ENCODE peak calls at places on chromosomes 1 and 21, in five cellular contexts. One of them, this sample, is unnamed.

GRCh38 chr1:85361106-85361505 is 84.7 kb upstream of the BCL10 start:
- DNase-seq in K562: no peak
- DNase-seq in H1: no peak
- DNase-seq in HepG2: peak
- DNase-seq in GM12878: no peak
- DNase-seq in this sample: no peak

GRCh38 chr1:226990133-226990716 is 50.1 kb downstream of the COQ8A start:
- DNase-seq in HepG2: peak
- DNase-seq in H1: no peak
- DNase-seq in K562: no peak
- DNase-seq in GM12878: no peak
- DNase-seq in this sample: no peak

GRCh38 chr1:23567996-23568607 is 8.8 kb upstream of the ID3 start:
- DNase-seq in K562: peak
- DNase-seq in H1: no peak
- DNase-seq in GM12878: no peak
- DNase-seq in HepG2: no peak
- DNase-seq in this sample: peak

GRCh38 chr1:160658162-160658955 is 11.5 kb upstream of the SLAMF1 start:
- DNase-seq in HepG2: no peak
- DNase-seq in H1: no peak
- DNase-seq in GM12878: no peak
- DNase-seq in K562: peak
- DNase-seq in this sample: no peak

GRCh38 chr1:6111571-6111970 is 65.9 kb downstream of the KCNAB2 start:
- DNase-seq in K562: no peak
- DNase-seq in GM12878: no peak
- DNase-seq in HepG2: no peak
- DNase-seq in H1: no peak
- DNase-seq in this sample: peak

GRCh38 chr1:225250432-225250831 is 177.4 kb downstream of the LBR start:
- DNase-seq in HepG2: no peak
- DNase-seq in H1: no peak
- DNase-seq in K562: no peak
- DNase-seq in GM12878: peak
- DNase-seq in this sample: no peak

GRCh38 chr21:26686278-26686677 is 113.2 kb upstream of the CYYR1 start:
- DNase-seq in HepG2: no peak
- DNase-seq in GM12878: no peak
- DNase-seq in K562: no peak
- DNase-seq in H1: no peak
- DNase-seq in this sample: peak

GRCh38 chr1:59757185-59757747 is 57.5 kb upstream of the HOOK1 start:
- DNase-seq in H1: no peak
- DNase-seq in GM12878: no peak
- DNase-seq in HepG2: no peak
- DNase-seq in K562: no peak
- DNase-seq in this sample: no peak

GRCh38 chr1:88302843-88303486 is 381.1 kb upstream of the PKN2 start:
- DNase-seq in GM12878: no peak
- DNase-seq in H1: peak
- DNase-seq in HepG2: peak
- DNase-seq in K562: no peak
- DNase-seq in this sample: no peak

GRCh38 chr1:226044514-226045132 is 17.9 kb upstream of the H3-3A start:
- DNase-seq in K562: no peak
- DNase-seq in GM12878: no peak
- DNase-seq in HepG2: no peak
- DNase-seq in H1: no peak
- DNase-seq in this sample: no peak

GRCh38 chr1:21935891-21936365 is 1.2 kb downstream of the HSPG2 start:
- DNase-seq in GM12878: no peak
- DNase-seq in H1: no peak
- DNase-seq in K562: no peak
- DNase-seq in HepG2: no peak
- DNase-seq in this sample: no peak

GRCh38 chr1:36924282-36924791 is 110.0 kb downstream of the GRIK3 start:
- DNase-seq in H1: peak
- DNase-seq in K562: peak
- DNase-seq in HepG2: peak
- DNase-seq in GM12878: no peak
- DNase-seq in this sample: peak

GRCh38 chr1:235881930-235882700 is 15.4 kb upstream of the LYST start:
- DNase-seq in H1: no peak
- DNase-seq in HepG2: no peak
- DNase-seq in K562: no peak
- DNase-seq in GM12878: no peak
- DNase-seq in this sample: no peak

GRCh38 chr1:41618066-41618825 is 133.8 kb upstream of the EDN2 start:
- DNase-seq in K562: no peak
- DNase-seq in GM12878: no peak
- DNase-seq in H1: no peak
- DNase-seq in HepG2: no peak
- DNase-seq in this sample: no peak

GRCh38 chr1:165143437-165144065 is 213.0 kb downstream of the LMX1A start:
- DNase-seq in HepG2: peak
- DNase-seq in GM12878: no peak
- DNase-seq in H1: no peak
- DNase-seq in K562: peak
- DNase-seq in this sample: no peak

GRCh38 chr1:19325368-19325957 is 13.3 kb downstream of the SLC66A1 start:
- DNase-seq in K562: peak
- DNase-seq in H1: no peak
- DNase-seq in HepG2: no peak
- DNase-seq in GM12878: no peak
- DNase-seq in this sample: no peak

GRCh38 chr21:35399706-35400105 is 350.6 kb upstream of the RUNX1 start:
- DNase-seq in K562: no peak
- DNase-seq in GM12878: no peak
- DNase-seq in HepG2: no peak
- DNase-seq in H1: no peak
- DNase-seq in this sample: no peak
- TF ChIP-seq MAX in K562: no peak
- TF ChIP-seq MAX in GM12878: no peak
- TF ChIP-seq MAX in HepG2: no peak
- TF ChIP-seq MAX in H1: no peak
- TF ChIP-seq MAX in this sample: no peak

DNA sequence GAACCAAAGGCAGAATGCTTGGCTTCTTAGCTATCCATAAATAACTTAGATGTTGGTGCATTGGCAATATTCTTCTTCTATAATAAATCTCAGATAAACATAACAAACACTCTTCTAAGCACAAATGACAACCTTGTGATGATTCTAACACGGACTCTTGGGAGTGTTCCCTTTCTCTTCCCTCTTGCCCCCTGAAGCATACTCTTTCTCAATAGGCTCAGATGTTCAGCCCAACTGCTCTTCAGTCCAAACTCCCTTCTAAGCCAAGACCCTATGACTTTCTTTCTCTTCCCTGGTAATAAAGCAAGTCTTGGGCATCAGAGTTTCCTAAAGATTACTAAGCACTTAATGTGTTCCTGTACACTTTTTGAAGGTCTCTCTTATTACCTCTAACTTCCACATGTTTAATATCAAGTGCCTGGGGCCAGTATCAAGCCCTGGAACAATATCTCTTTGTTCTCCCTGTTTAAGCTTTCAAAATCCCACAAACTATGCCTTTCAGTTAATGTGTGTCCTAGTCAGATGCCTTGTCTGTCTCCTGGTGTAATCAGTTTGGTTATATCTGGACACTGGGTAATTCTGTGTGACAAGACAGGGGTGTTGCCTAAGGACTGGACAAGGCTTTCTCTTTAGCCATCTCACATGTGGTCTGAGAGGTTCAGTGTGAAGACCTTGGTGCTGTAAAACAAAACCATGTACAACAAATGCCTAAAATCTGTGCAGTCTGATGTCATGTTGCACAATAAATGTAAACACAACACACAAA is 92.9 kb upstream of the IVNS1ABP start:
- DNase-seq in HepG2: no peak
- DNase-seq in H1: no peak
- DNase-seq in GM12878: no peak
- DNase-seq in K562: no peak
- DNase-seq in this sample: no peak
- TF ChIP-seq YY1 in HepG2: no peak
- TF ChIP-seq YY1 in H1: no peak
- TF ChIP-seq YY1 in GM12878: no peak
- TF ChIP-seq YY1 in K562: no peak
- TF ChIP-seq YY1 in this sample: no peak

GRCh38 chr1:214143015-214143775 is 137.8 kb upstream of the SMYD2 start:
- DNase-seq in HepG2: no peak
- DNase-seq in K562: no peak
- DNase-seq in H1: no peak
- DNase-seq in GM12878: no peak
- DNase-seq in this sample: peak
- TF ChIP-seq USF2 in HepG2: no peak
- TF ChIP-seq USF2 in K562: no peak
- TF ChIP-seq USF2 in H1: no peak
- TF ChIP-seq USF2 in GM12878: no peak
- TF ChIP-seq USF2 in this sample: no peak

DNA sequence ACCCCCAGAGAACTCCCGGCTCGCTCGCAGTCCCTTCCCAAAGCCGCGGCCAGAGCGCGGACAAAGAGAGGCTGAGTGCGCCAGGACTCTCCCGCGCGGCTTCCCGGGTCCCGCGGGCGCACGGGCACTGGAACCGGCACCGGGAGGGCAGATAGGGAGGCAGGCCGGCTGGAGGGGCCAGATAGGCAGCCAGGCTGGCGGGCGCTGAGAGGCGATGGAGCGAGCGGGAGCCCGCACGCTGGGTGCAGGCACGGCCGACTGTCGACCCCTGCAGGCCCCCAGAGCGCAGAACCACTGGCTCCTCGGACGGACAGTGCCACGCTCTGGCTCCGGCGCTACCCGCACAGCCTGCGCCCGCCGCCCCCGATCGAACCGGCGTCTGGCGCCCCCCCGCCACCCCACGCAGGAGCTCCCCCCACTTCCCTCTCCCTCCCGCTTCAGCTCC is 634 bp downstream of the SLC6A9 start:
- DNase-seq in GM12878: no peak
- DNase-seq in H1: no peak
- DNase-seq in HepG2: peak
- DNase-seq in K562: peak
- DNase-seq in this sample: peak
- TF ChIP-seq MAX in GM12878: no peak
- TF ChIP-seq MAX in H1: no peak
- TF ChIP-seq MAX in HepG2: no peak
- TF ChIP-seq MAX in K562: peak
- TF ChIP-seq MAX in this sample: no peak

DNA sequence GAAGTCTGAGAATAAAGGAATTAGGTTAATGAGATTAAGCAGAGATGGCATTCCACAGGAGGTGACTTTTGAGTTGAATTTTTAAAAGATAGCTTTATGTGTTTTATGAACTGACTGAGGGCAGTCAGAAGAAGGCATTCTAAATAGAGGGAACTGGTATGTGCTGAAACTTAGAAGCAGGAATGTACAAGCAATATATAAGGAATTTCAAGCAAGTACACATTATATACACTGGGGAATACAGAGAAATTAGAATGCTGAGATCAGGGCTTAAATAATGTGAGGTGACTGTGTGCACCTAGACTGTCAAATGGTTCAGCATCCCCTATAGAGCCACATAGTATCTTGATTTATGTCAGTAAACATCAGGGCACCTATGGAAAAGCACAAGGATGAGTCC is 19.3 kb downstream of the WNT2B start:
- DNase-seq in H1: no peak
- DNase-seq in GM12878: no peak
- DNase-seq in HepG2: no peak
- DNase-seq in K562: no peak
- DNase-seq in this sample: no peak
- TF ChIP-seq YY1 in H1: no peak
- TF ChIP-seq YY1 in GM12878: no peak
- TF ChIP-seq YY1 in HepG2: no peak
- TF ChIP-seq YY1 in K562: no peak
- TF ChIP-seq YY1 in this sample: no peak

GRCh38 chr1:11839727-11840705 is 7.6 kb downstream of the NPPA start:
- DNase-seq in HepG2: no peak
- DNase-seq in K562: no peak
- DNase-seq in GM12878: no peak
- DNase-seq in H1: no peak
- DNase-seq in this sample: no peak

GRCh38 chr1:11841245-11842153 is 6.1 kb downstream of the NPPA start:
- DNase-seq in K562: peak
- DNase-seq in H1: no peak
- DNase-seq in GM12878: no peak
- DNase-seq in HepG2: no peak
- DNase-seq in this sample: peak

GRCh38 chr1:11838349-11839272 is 9.0 kb downstream of the NPPA start:
- DNase-seq in GM12878: peak
- DNase-seq in K562: peak
- DNase-seq in HepG2: peak
- DNase-seq in H1: peak
- DNase-seq in this sample: peak

GRCh38 chr1:11845641-11846335 is 1.8 kb downstream of the NPPA start:
- DNase-seq in HepG2: peak
- DNase-seq in GM12878: no peak
- DNase-seq in H1: no peak
- DNase-seq in K562: peak
- DNase-seq in this sample: peak

GRCh38 chr1:11842154-11843041 is 5.2 kb downstream of the NPPA start:
- DNase-seq in GM12878: peak
- DNase-seq in HepG2: peak
- DNase-seq in H1: no peak
- DNase-seq in K562: peak
- DNase-seq in this sample: peak
- TF ChIP-seq USF2 in GM12878: no peak
- TF ChIP-seq USF2 in HepG2: no peak
- TF ChIP-seq USF2 in H1: no peak
- TF ChIP-seq USF2 in K562: peak
- TF ChIP-seq USF2 in this sample: no peak

GRCh38 chr1:62178372-62178771 is 16.3 kb upstream of the L1TD1 start:
- DNase-seq in GM12878: no peak
- DNase-seq in H1: no peak
- DNase-seq in HepG2: no peak
- DNase-seq in K562: no peak
- DNase-seq in this sample: no peak

GRCh38 chr1:62177621-62178020 is 17.0 kb upstream of the L1TD1 start:
- DNase-seq in HepG2: no peak
- DNase-seq in K562: no peak
- DNase-seq in H1: no peak
- DNase-seq in GM12878: no peak
- DNase-seq in this sample: no peak

GRCh38 chr1:62184291-62184690 is 10.4 kb upstream of the L1TD1 start:
- DNase-seq in GM12878: no peak
- DNase-seq in K562: no peak
- DNase-seq in HepG2: no peak
- DNase-seq in H1: no peak
- DNase-seq in this sample: no peak

GRCh38 chr1:62181531-62181930 is 13.1 kb upstream of the L1TD1 start:
- DNase-seq in K562: no peak
- DNase-seq in HepG2: no peak
- DNase-seq in H1: no peak
- DNase-seq in GM12878: no peak
- DNase-seq in this sample: no peak

DNA sequence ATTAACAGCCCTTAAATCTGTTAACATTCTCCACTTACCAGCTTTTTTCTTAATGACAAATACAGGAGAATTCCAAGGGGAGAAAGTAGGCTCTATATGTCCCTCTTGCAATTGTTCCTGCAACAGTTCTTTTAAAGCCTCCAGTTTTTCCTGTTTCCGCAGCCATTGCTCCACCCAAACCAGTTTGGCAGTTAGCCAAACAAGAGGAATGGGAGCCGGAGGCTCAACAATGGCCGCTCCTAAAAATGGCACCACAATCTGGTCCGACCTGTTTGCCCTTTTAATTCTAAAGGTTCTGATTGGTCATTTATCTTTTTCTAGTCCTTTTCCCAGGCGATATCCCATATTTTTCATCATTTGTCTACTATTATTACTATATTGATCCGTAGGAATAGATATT is 14.0 kb upstream of the L1TD1 start:
- DNase-seq in HepG2: no peak
- DNase-seq in H1: no peak
- DNase-seq in GM12878: no peak
- DNase-seq in K562: no peak
- DNase-seq in this sample: no peak
- TF ChIP-seq MAX in HepG2: no peak
- TF ChIP-seq MAX in H1: no peak
- TF ChIP-seq MAX in GM12878: no peak
- TF ChIP-seq MAX in K562: no peak
- TF ChIP-seq MAX in this sample: no peak

This sample was measured in SK-N-SH.